ENCODE peak calls at places on chromosomes 7 and 10, in five cellular contexts. One of them, this sample, is unnamed.

GRCh38 chr10:97718178-97718577 is 4.6 kb downstream of the MARVELD1 start:
- DNase-seq in Peyer's patch: no peak
- DNase-seq in mesendoderm: no peak
- DNase-seq in keratinocyte: no peak
- DNase-seq in heart right ventricle: no peak
- DNase-seq in this sample: no peak

GRCh38 chr10:129105266-129105665 is 361.8 kb upstream of the MGMT start:
- DNase-seq in Peyer's patch: no peak
- DNase-seq in mesendoderm: no peak
- DNase-seq in keratinocyte: no peak
- DNase-seq in heart right ventricle: no peak
- DNase-seq in this sample: no peak

GRCh38 chr7:81692146-81692905 is 77.5 kb downstream of the HGF start:
- DNase-seq in Peyer's patch: no peak
- DNase-seq in mesendoderm: no peak
- DNase-seq in keratinocyte: no peak
- DNase-seq in heart right ventricle: no peak
- DNase-seq in this sample: no peak

GRCh38 chr10:101611506-101611905 is 23.4 kb downstream of the DPCD start:
- DNase-seq in Peyer's patch: no peak
- DNase-seq in mesendoderm: no peak
- DNase-seq in keratinocyte: no peak
- DNase-seq in heart right ventricle: no peak
- DNase-seq in this sample: no peak

GRCh38 chr7:638256-639011 is 88.1 kb upstream of the DNAAF5 start:
- DNase-seq in Peyer's patch: peak
- DNase-seq in mesendoderm: no peak
- DNase-seq in keratinocyte: no peak
- DNase-seq in heart right ventricle: no peak
- DNase-seq in this sample: no peak

GRCh38 chr10:127550861-127551260 is 1.8 kb downstream of the NPS start:
- DNase-seq in Peyer's patch: no peak
- DNase-seq in mesendoderm: no peak
- DNase-seq in keratinocyte: no peak
- DNase-seq in heart right ventricle: no peak
- DNase-seq in this sample: no peak

GRCh38 chr10:96988421-96988820 is 156.3 kb downstream of the LCOR start:
- DNase-seq in Peyer's patch: no peak
- DNase-seq in mesendoderm: no peak
- DNase-seq in keratinocyte: no peak
- DNase-seq in heart right ventricle: no peak
- DNase-seq in this sample: no peak

GRCh38 chr7:138935438-138936079 is 45.6 kb downstream of the KIAA1549 start:
- DNase-seq in Peyer's patch: no peak
- DNase-seq in mesendoderm: peak
- DNase-seq in keratinocyte: peak
- DNase-seq in heart right ventricle: no peak
- DNase-seq in this sample: no peak

GRCh38 chr10:73218466-73219191 is 28.4 kb downstream of the DNAJC9 start:
- DNase-seq in Peyer's patch: no peak
- DNase-seq in mesendoderm: peak
- DNase-seq in keratinocyte: no peak
- DNase-seq in heart right ventricle: no peak
- DNase-seq in this sample: no peak

GRCh38 chr10:61486738-61487396 is 33.7 kb upstream of the TMEM26 start:
- DNase-seq in Peyer's patch: no peak
- DNase-seq in mesendoderm: no peak
- DNase-seq in keratinocyte: no peak
- DNase-seq in heart right ventricle: no peak
- DNase-seq in this sample: no peak

GRCh38 chr10:77163670-77164348 is 473.8 kb downstream of the KCNMA1 start:
- DNase-seq in Peyer's patch: peak
- DNase-seq in mesendoderm: peak
- DNase-seq in keratinocyte: peak
- DNase-seq in heart right ventricle: no peak
- DNase-seq in this sample: no peak

GRCh38 chr10:127012769-127013152 is 107.5 kb downstream of the DOCK1 start:
- DNase-seq in Peyer's patch: peak
- DNase-seq in mesendoderm: peak
- DNase-seq in keratinocyte: peak
- DNase-seq in heart right ventricle: peak
- DNase-seq in this sample: peak

GRCh38 chr10:46298346-46299266 is 11.8 kb downstream of the ANTXRL start:
- DNase-seq in Peyer's patch: no peak
- DNase-seq in mesendoderm: no peak
- DNase-seq in keratinocyte: no peak
- DNase-seq in heart right ventricle: no peak
- DNase-seq in this sample: no peak

GRCh38 chr7:121039510-121039822 is 51.0 kb downstream of the CPED1 start:
- DNase-seq in Peyer's patch: no peak
- DNase-seq in mesendoderm: no peak
- DNase-seq in keratinocyte: no peak
- DNase-seq in heart right ventricle: no peak
- DNase-seq in this sample: no peak

GRCh38 chr7:98199131-98199530 is 12.1 kb upstream of the BHLHA15 start:
- DNase-seq in Peyer's patch: no peak
- DNase-seq in mesendoderm: no peak
- DNase-seq in keratinocyte: no peak
- DNase-seq in heart right ventricle: no peak
- DNase-seq in this sample: no peak

GRCh38 chr10:30184397-30185033 is 125.1 kb upstream of the JCAD start:
- DNase-seq in Peyer's patch: no peak
- DNase-seq in mesendoderm: no peak
- DNase-seq in keratinocyte: no peak
- DNase-seq in heart right ventricle: no peak
- DNase-seq in this sample: no peak

GRCh38 chr7:8371742-8372141 is 61.7 kb upstream of the NXPH1 start:
- DNase-seq in Peyer's patch: no peak
- DNase-seq in mesendoderm: peak
- DNase-seq in keratinocyte: no peak
- DNase-seq in heart right ventricle: no peak
- DNase-seq in this sample: no peak

GRCh38 chr10:98266647-98267046 is 1.3 kb downstream of the LOXL4 start:
- DNase-seq in Peyer's patch: no peak
- DNase-seq in mesendoderm: no peak
- DNase-seq in keratinocyte: no peak
- DNase-seq in heart right ventricle: no peak
- DNase-seq in this sample: no peak

GRCh38 chr10:97185326-97186058 is at the start of gene SLIT1:
- DNase-seq in Peyer's patch: peak
- DNase-seq in mesendoderm: peak
- DNase-seq in keratinocyte: no peak
- DNase-seq in heart right ventricle: no peak
- DNase-seq in this sample: no peak

GRCh38 chr10:8050561-8051108 is 3.9 kb upstream of the GATA3 start:
- DNase-seq in Peyer's patch: peak
- DNase-seq in mesendoderm: peak
- DNase-seq in keratinocyte: no peak
- DNase-seq in heart right ventricle: no peak
- DNase-seq in this sample: peak

GRCh38 chr10:8048281-8049008 is 6.0 kb upstream of the GATA3 start:
- DNase-seq in Peyer's patch: no peak
- DNase-seq in mesendoderm: no peak
- DNase-seq in keratinocyte: no peak
- DNase-seq in heart right ventricle: no peak
- DNase-seq in this sample: no peak

GRCh38 chr10:8047452-8048280 is 6.8 kb upstream of the GATA3 start:
- DNase-seq in Peyer's patch: no peak
- DNase-seq in mesendoderm: peak
- DNase-seq in keratinocyte: no peak
- DNase-seq in heart right ventricle: no peak
- DNase-seq in this sample: no peak

GRCh38 chr10:8049874-8050560 is 4.5 kb upstream of the GATA3 start:
- DNase-seq in Peyer's patch: no peak
- DNase-seq in mesendoderm: peak
- DNase-seq in keratinocyte: no peak
- DNase-seq in heart right ventricle: no peak
- DNase-seq in this sample: no peak

DNA sequence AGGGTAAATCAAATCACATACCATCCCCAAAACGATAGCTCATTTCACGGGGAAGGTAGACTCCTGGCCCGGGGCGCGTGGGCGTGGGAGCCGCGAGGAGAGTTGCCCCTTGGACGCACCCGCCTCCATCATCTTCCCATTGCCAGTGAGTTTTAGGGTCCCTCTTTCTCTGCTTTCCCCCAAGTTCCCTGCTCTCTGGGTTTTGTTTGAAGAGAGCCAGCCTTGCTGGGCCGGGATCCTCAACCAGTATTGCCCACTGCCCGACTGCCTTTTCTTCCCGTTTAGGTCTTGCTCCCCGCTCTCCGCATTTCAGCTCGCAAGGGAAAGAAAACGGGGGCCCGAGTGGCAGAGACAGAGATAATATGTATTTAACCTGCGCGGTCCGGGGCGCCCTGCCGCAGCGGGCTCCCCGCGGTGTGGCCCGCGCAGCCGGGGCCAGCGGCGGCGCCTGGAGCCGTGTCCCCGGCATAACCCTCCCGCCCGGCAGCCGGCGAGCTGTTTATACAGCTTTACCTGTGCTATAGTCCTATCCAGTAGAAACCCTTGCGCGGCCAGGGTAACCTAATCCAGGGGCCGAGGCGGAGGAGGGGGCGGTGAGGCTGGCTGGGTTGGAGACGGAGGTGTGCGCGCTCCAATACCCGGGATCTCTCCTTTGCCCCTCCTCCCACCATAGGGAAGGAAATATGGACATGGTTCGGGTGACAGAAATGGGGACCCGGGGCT is 5.2 kb upstream of the GATA3 start:
- DNase-seq in Peyer's patch: no peak
- DNase-seq in mesendoderm: peak
- DNase-seq in keratinocyte: no peak
- DNase-seq in heart right ventricle: no peak
- DNase-seq in this sample: no peak
- H3K4me3 ChIP-seq in Peyer's patch: peak
- H3K4me3 ChIP-seq in mesendoderm: peak
- H3K4me3 ChIP-seq in keratinocyte: peak
- H3K4me3 ChIP-seq in heart right ventricle: peak
- H3K4me3 ChIP-seq in this sample: peak

GRCh38 chr10:4947039-4947634 is 16.1 kb upstream of the AKR1C1 start:
- DNase-seq in Peyer's patch: no peak
- DNase-seq in mesendoderm: no peak
- DNase-seq in keratinocyte: no peak
- DNase-seq in heart right ventricle: no peak
- DNase-seq in this sample: no peak

GRCh38 chr10:4945706-4946348 is 17.4 kb upstream of the AKR1C1 start:
- DNase-seq in Peyer's patch: no peak
- DNase-seq in mesendoderm: no peak
- DNase-seq in keratinocyte: no peak
- DNase-seq in heart right ventricle: no peak
- DNase-seq in this sample: no peak

GRCh38 chr10:4944751-4945280 is 18.4 kb upstream of the AKR1C1 start:
- DNase-seq in Peyer's patch: no peak
- DNase-seq in mesendoderm: no peak
- DNase-seq in keratinocyte: no peak
- DNase-seq in heart right ventricle: no peak
- DNase-seq in this sample: no peak

GRCh38 chr10:4946349-4946717 is 16.9 kb upstream of the AKR1C1 start:
- DNase-seq in Peyer's patch: no peak
- DNase-seq in mesendoderm: no peak
- DNase-seq in keratinocyte: no peak
- DNase-seq in heart right ventricle: no peak
- DNase-seq in this sample: no peak

GRCh38 chr10:4947635-4948596 is 15.3 kb upstream of the AKR1C1 start:
- DNase-seq in Peyer's patch: no peak
- DNase-seq in mesendoderm: no peak
- DNase-seq in keratinocyte: peak
- DNase-seq in heart right ventricle: peak
- DNase-seq in this sample: peak
- H3K27ac ChIP-seq in Peyer's patch: peak
- H3K27ac ChIP-seq in mesendoderm: no peak
- H3K27ac ChIP-seq in keratinocyte: peak
- H3K27ac ChIP-seq in heart right ventricle: peak
- H3K27ac ChIP-seq in this sample: peak

GRCh38 chr10:43605850-43606322 is 352 bp upstream of the ZNF485 start:
- DNase-seq in Peyer's patch: no peak
- DNase-seq in mesendoderm: no peak
- DNase-seq in keratinocyte: no peak
- DNase-seq in heart right ventricle: no peak
- DNase-seq in this sample: no peak
- H3K4me3 ChIP-seq in Peyer's patch: peak
- H3K4me3 ChIP-seq in mesendoderm: no peak
- H3K4me3 ChIP-seq in keratinocyte: peak
- H3K4me3 ChIP-seq in heart right ventricle: peak
- H3K4me3 ChIP-seq in this sample: peak

DNA sequence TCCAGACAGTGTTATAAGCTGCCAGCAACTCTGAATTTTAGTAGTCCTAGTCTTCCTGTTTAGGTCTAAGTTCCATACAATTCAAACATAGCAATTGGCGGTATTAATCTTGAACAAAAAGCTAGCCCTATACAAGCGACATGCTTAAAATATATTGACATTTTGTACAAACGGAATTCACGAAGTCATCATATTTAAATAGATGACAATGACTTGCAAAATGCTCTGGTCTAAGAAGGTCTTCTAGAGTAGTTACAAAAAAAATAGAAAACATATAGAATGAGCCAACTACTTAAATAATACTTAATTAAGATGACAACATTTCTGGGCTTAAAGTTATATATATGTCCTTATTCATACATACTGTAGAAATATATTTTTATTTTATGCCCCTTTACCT is 446.6 kb downstream of the ANKRD7 start:
- DNase-seq in Peyer's patch: no peak
- DNase-seq in mesendoderm: no peak
- DNase-seq in keratinocyte: no peak
- DNase-seq in heart right ventricle: no peak
- DNase-seq in this sample: no peak
- H3K27ac ChIP-seq in Peyer's patch: no peak
- H3K27ac ChIP-seq in mesendoderm: no peak
- H3K27ac ChIP-seq in keratinocyte: no peak
- H3K27ac ChIP-seq in heart right ventricle: no peak
- H3K27ac ChIP-seq in this sample: no peak

DNA sequence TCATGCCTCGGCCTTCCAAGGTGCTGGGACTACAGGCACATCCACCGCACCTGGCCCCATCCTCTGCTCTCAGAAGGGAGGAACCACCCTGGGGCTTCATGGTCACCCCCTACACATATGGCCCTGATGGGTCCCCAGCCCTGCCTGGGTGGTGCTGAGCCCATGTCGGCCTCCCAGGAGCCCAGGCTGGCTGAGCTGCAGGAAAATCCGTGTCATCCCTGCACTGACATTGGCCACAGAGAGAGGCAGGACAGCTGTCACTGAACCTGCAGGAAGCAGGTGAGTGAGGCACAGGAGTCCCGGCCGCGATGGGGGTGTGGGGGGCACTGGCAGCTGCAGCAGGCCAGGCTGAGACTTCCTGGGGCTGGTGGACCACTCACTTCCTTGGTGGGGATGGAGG is 8.0 kb downstream of the GRIFIN start:
- DNase-seq in Peyer's patch: peak
- DNase-seq in mesendoderm: no peak
- DNase-seq in keratinocyte: no peak
- DNase-seq in heart right ventricle: no peak
- DNase-seq in this sample: no peak
- H3K4me3 ChIP-seq in Peyer's patch: no peak
- H3K4me3 ChIP-seq in mesendoderm: no peak
- H3K4me3 ChIP-seq in keratinocyte: no peak
- H3K4me3 ChIP-seq in heart right ventricle: no peak
- H3K4me3 ChIP-seq in this sample: no peak

This sample was measured in right lobe of liver.